ENCODE peak calls at places on chromosomes 7 and 10, in seven cellular contexts. B is endothelial cell, U is AG04450, Y is RWPE1, M is Caco-2, K is chondrocyte, Z is ascending aorta. T is an unnamed sample.

GRCh38 chr10:20922033-20922432 is 24.9 kb upstream of the NEBL start:
- DNase-seq in M (no peak), K (no peak), Z (no peak), B (no peak), U (no peak), Y (no peak), T (no peak)

GRCh38 chr7:21851445-21852043 is 94.2 kb downstream of the CDCA7L start:
- DNase-seq in B (no peak), U (no peak), Z (no peak), Y (no peak), M (no peak), K (no peak), T (no peak)

GRCh38 chr10:28020993-28021982 is 22.4 kb upstream of the ODAD2 start:
- DNase-seq in B (no peak), Z (no peak), Y (no peak), M (no peak), U (no peak), K (no peak), T (no peak)

GRCh38 chr10:97065128-97065527 is 120.6 kb downstream of the SLIT1 start:
- DNase-seq in B (no peak), M (no peak), Z (no peak), Y (peak; percentile 60), K (no peak), U (no peak), T (no peak)

GRCh38 chr10:110746254-110746826 is 102.2 kb downstream of the RBM20 start:
- DNase-seq in Z (peak; percentile 81), B (peak; percentile 75), M (peak; percentile 80), Y (peak; percentile 80), U (peak; percentile 39), K (no peak), T (peak; percentile 45)

GRCh38 chr7:27094304-27095049 is 1.3 kb downstream of the HOXA1 start:
- DNase-seq in M (no peak), Z (no peak), K (no peak), B (no peak), Y (no peak), U (no peak), T (no peak)

GRCh38 chr10:2929457-2929856 is 137.9 kb upstream of the PFKP start:
- DNase-seq in M (no peak), B (no peak), K (no peak), U (no peak), Y (no peak), Z (no peak), T (no peak)

GRCh38 chr10:132423966-132424847 is 27.2 kb downstream of the PWWP2B start:
- DNase-seq in M (no peak), Y (no peak), Z (no peak), U (no peak), B (no peak), K (no peak), T (no peak)

GRCh38 chr7:48708635-48709034 is 215.7 kb upstream of the CDC14C start:
- DNase-seq in B (no peak), M (no peak), Z (no peak), Y (peak; percentile 7), K (no peak), U (no peak), T (no peak)

GRCh38 chr7:148914208-148914777 is 30.2 kb upstream of the EZH2 start:
- DNase-seq in Y (peak; percentile 43), K (no peak), U (peak; percentile 56), Z (no peak), B (no peak), M (peak; percentile 24), T (peak; percentile 49)

GRCh38 chr7:98831641-98832221 is 38.1 kb downstream of the TMEM130 start:
- DNase-seq in U (no peak), M (peak; percentile 29), B (peak; percentile 44), Y (no peak), Z (no peak), K (no peak), T (no peak)

GRCh38 chr7:75762350-75762917 is 9.6 kb downstream of the CCL26 start:
- DNase-seq in U (peak; percentile 61), K (no peak), Y (peak; percentile 86), B (no peak), Z (no peak), M (peak; percentile 42), T (peak; percentile 80)

GRCh38 chr10:3672220-3672619 is 112.8 kb downstream of the KLF6 start:
- DNase-seq in Y (no peak), K (no peak), Z (no peak), U (no peak), B (no peak), M (no peak), T (no peak)

GRCh38 chr7:99955247-99955646 is 20.6 kb downstream of the AZGP1 start:
- DNase-seq in Z (no peak), B (no peak), Y (no peak), K (no peak), U (no peak), M (no peak), T (no peak)

GRCh38 chr10:130998046-130998435 is 313.5 kb downstream of the TCERG1L start:
- DNase-seq in K (no peak), U (no peak), B (no peak), Z (no peak), Y (no peak), M (no peak), T (no peak)

GRCh38 chr7:4610768-4611467 is 71.2 kb upstream of the FOXK1 start:
- DNase-seq in B (peak; percentile 60), M (peak; percentile 75), K (peak; percentile 34), U (no peak), Z (peak; percentile 74), Y (peak; percentile 74), T (peak; percentile 77)

GRCh38 chr10:73647875-73648228 is 6.6 kb upstream of the MYOZ1 start:
- DNase-seq in Z (no peak), B (no peak), K (no peak), Y (no peak), M (no peak), U (no peak), T (no peak)

GRCh38 chr7:13240349-13240748 is 552.9 kb downstream of the ARL4A start:
- DNase-seq in B (no peak), M (no peak), U (peak; percentile 0), Y (peak; percentile 37), Z (no peak), K (no peak), T (no peak)

GRCh38 chr10:43983856-43984271 is 335.2 kb upstream of the ZNF32 start:
- DNase-seq in Y (no peak), Z (no peak), M (no peak), K (no peak), U (no peak), B (no peak), T (no peak)

GRCh38 chr7:36490335-36490940 is 100.8 kb downstream of the ANLN start:
- DNase-seq in K (no peak), M (no peak), Y (no peak), Z (no peak), B (no peak), U (no peak), T (no peak)

GRCh38 chr10:110446277-110446676 is 51.4 kb upstream of the DUSP5 start:
- DNase-seq in Z (peak; percentile 49), B (no peak), Y (no peak), K (no peak), M (no peak), U (no peak), T (no peak)

GRCh38 chr7:150379590-150380379 is 655 bp downstream of the ZNF775 start:
- DNase-seq in Z (peak; percentile 66), Y (no peak), K (no peak), B (peak; percentile 39), U (no peak), M (peak; percentile 27), T (no peak)

GRCh38 chr7:150378853-150379589 is at the start of gene ZNF775:
- DNase-seq in Y (peak; percentile 99), K (no peak), B (peak; percentile 96), Z (peak; percentile 98), M (peak; percentile 98), U (peak; percentile 79), T (peak; percentile 99)

GRCh38 chr7:150377116-150377979 is 1.8 kb upstream of the ZNF775 start:
- DNase-seq in K (no peak), B (no peak), M (peak; percentile 47), Z (no peak), U (no peak), Y (no peak), T (no peak)

GRCh38 chr7:150376560-150376959 is 2.6 kb upstream of the ZNF775 start:
- DNase-seq in Z (no peak), B (no peak), K (no peak), M (no peak), Y (no peak), U (no peak), T (no peak)

DNA sequence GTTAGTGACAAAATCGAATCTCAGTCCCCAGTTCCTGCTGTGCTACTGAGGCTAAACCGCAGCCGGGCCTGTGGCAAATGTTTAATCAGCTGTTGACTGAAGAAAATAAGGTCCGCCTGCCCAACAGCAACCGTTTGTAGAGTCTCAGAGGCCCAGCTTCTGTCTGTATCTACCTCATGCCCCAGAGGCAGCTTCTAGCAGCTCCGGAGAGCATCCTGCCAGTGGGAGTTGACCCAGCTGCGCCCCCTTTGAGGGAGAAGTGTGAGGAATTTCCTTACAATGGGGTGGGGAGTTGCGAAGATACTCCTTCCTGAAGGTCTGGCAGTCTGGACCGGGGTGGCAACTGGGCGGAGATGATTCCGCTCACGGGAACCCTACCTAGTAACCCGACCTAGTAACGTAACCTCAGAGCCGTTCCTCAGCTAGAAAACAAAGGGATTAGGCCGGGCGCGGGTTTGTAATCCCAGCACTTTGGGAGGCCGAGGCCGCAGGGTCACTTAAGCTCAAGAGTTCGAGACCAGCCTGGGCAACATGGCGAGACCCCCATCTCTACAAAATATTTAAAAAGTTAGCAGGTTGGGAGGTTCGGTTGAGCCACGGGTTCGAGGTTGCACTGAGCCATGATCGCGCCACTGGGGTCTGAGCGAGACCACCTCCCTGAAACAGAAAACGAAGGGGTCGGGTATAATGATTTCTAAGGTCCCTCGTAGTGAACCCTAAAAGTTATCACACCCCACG is 846 bp upstream of the ZNF775 start:
- DNase-seq in Z (no peak), B (peak; percentile 77), U (peak; percentile 20), K (no peak), M (peak; percentile 84), Y (peak; percentile 26), T (peak; percentile 45)
- TF ChIP-seq CTCF in Z (no peak), B (no peak), U (peak; percentile 24), K (peak; percentile 57), M (peak; percentile 51), Y (no peak), T (peak; percentile 35)

DNA sequence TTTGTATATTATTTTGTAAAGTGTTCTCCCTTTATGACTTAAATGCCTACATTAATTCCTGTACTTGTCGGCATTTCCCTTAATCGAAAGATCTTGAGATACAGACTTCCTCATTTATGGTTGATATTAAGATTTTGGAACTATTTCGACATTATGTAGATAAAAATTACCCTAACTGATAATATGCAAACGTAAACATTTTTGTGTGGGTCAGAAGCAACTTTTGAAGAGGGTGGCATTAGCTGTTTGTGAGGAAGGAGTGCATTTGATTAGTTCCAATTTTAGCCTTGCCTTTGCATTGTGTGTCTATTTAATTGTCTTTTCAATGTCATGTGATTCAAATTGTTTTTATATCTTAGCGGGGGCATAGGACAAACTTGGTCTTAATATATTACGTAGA is 114.7 kb downstream of the BICC1 start:
- DNase-seq in Z (no peak), Y (no peak), M (no peak), B (no peak), U (no peak), K (no peak), T (no peak)
- TF ChIP-seq CTCF in Z (no peak), Y (no peak), M (no peak), B (no peak), U (no peak), K (no peak), T (no peak)

GRCh38 chr7:128270799-128271411 is 29.8 kb downstream of the LEP start:
- DNase-seq in B (no peak), Z (no peak), M (no peak), U (no peak), Y (no peak), K (no peak), T (no peak)
- TF ChIP-seq CTCF in B (no peak), Z (no peak), M (no peak), U (peak; percentile 31), Y (no peak), K (no peak), T (no peak)

GRCh38 chr10:77574436-77574835 is 63.2 kb downstream of the KCNMA1 start:
- DNase-seq in M (no peak), Z (no peak), K (no peak), Y (no peak), U (no peak), B (no peak), T (no peak)
- TF ChIP-seq CTCF in M (no peak), Z (no peak), K (peak; percentile 42), Y (no peak), U (no peak), B (no peak), T (no peak)